ENCODE peak calls at places on chromosomes 3 and 15, in seven cellular contexts. One of them, this sample, is unnamed.

GRCh38 chr3:11641683-11642407 is 1.9 kb downstream of the VGLL4 start:
- DNase-seq in mesenteric fat pad: no peak
- DNase-seq in hypothalamus: no peak
- DNase-seq in WERI-Rb-1: no peak
- DNase-seq in HTR-8/SVneo: peak
- DNase-seq in stimulated activated CD4-positive, alpha-beta T cell treated with anti-CD3 and anti-CD28 coated beads, Interleukin-12 subunit alpha, Interleukin-12 subunit beta, amount 100 ng/mL, for 48 hours: no peak
- DNase-seq in EL: peak
- DNase-seq in this sample: no peak

GRCh38 chr15:52011711-52012144 is 7.3 kb upstream of the MAPK6 start:
- DNase-seq in mesenteric fat pad: no peak
- DNase-seq in hypothalamus: no peak
- DNase-seq in WERI-Rb-1: no peak
- DNase-seq in HTR-8/SVneo: no peak
- DNase-seq in stimulated activated CD4-positive, alpha-beta T cell treated with anti-CD3 and anti-CD28 coated beads, Interleukin-12 subunit alpha, Interleukin-12 subunit beta, amount 100 ng/mL, for 48 hours: no peak
- DNase-seq in EL: no peak
- DNase-seq in this sample: no peak

GRCh38 chr3:45915518-45916231 is 27.6 kb upstream of the CXCR6 start:
- DNase-seq in mesenteric fat pad: peak
- DNase-seq in hypothalamus: no peak
- DNase-seq in WERI-Rb-1: no peak
- DNase-seq in HTR-8/SVneo: peak
- DNase-seq in stimulated activated CD4-positive, alpha-beta T cell treated with anti-CD3 and anti-CD28 coated beads, Interleukin-12 subunit alpha, Interleukin-12 subunit beta, amount 100 ng/mL, for 48 hours: peak
- DNase-seq in EL: peak
- DNase-seq in this sample: peak

GRCh38 chr3:156664285-156665178 is 9.9 kb upstream of the TIPARP start:
- DNase-seq in mesenteric fat pad: no peak
- DNase-seq in hypothalamus: no peak
- DNase-seq in WERI-Rb-1: no peak
- DNase-seq in HTR-8/SVneo: no peak
- DNase-seq in stimulated activated CD4-positive, alpha-beta T cell treated with anti-CD3 and anti-CD28 coated beads, Interleukin-12 subunit alpha, Interleukin-12 subunit beta, amount 100 ng/mL, for 48 hours: no peak
- DNase-seq in EL: no peak
- DNase-seq in this sample: no peak

GRCh38 chr15:60373327-60373726 is 24.5 kb downstream of the ANXA2 start:
- DNase-seq in mesenteric fat pad: no peak
- DNase-seq in hypothalamus: no peak
- DNase-seq in WERI-Rb-1: no peak
- DNase-seq in HTR-8/SVneo: no peak
- DNase-seq in stimulated activated CD4-positive, alpha-beta T cell treated with anti-CD3 and anti-CD28 coated beads, Interleukin-12 subunit alpha, Interleukin-12 subunit beta, amount 100 ng/mL, for 48 hours: no peak
- DNase-seq in EL: no peak
- DNase-seq in this sample: no peak

GRCh38 chr3:71226565-71227281 is 356.8 kb downstream of the FOXP1 start:
- DNase-seq in mesenteric fat pad: no peak
- DNase-seq in hypothalamus: no peak
- DNase-seq in WERI-Rb-1: no peak
- DNase-seq in HTR-8/SVneo: no peak
- DNase-seq in stimulated activated CD4-positive, alpha-beta T cell treated with anti-CD3 and anti-CD28 coated beads, Interleukin-12 subunit alpha, Interleukin-12 subunit beta, amount 100 ng/mL, for 48 hours: peak
- DNase-seq in EL: peak
- DNase-seq in this sample: no peak

GRCh38 chr15:81108427-81108826 is 25.6 kb upstream of the CFAP161 start:
- DNase-seq in mesenteric fat pad: no peak
- DNase-seq in hypothalamus: no peak
- DNase-seq in WERI-Rb-1: peak
- DNase-seq in HTR-8/SVneo: no peak
- DNase-seq in stimulated activated CD4-positive, alpha-beta T cell treated with anti-CD3 and anti-CD28 coated beads, Interleukin-12 subunit alpha, Interleukin-12 subunit beta, amount 100 ng/mL, for 48 hours: no peak
- DNase-seq in EL: no peak
- DNase-seq in this sample: no peak

GRCh38 chr3:29144807-29145206 is 136.1 kb upstream of the RBMS3 start:
- DNase-seq in mesenteric fat pad: no peak
- DNase-seq in hypothalamus: no peak
- DNase-seq in WERI-Rb-1: peak
- DNase-seq in HTR-8/SVneo: no peak
- DNase-seq in stimulated activated CD4-positive, alpha-beta T cell treated with anti-CD3 and anti-CD28 coated beads, Interleukin-12 subunit alpha, Interleukin-12 subunit beta, amount 100 ng/mL, for 48 hours: no peak
- DNase-seq in EL: peak
- DNase-seq in this sample: no peak

GRCh38 chr3:123724306-123724705 is 139.5 kb upstream of the HACD2 start:
- DNase-seq in mesenteric fat pad: no peak
- DNase-seq in hypothalamus: no peak
- DNase-seq in WERI-Rb-1: no peak
- DNase-seq in HTR-8/SVneo: no peak
- DNase-seq in stimulated activated CD4-positive, alpha-beta T cell treated with anti-CD3 and anti-CD28 coated beads, Interleukin-12 subunit alpha, Interleukin-12 subunit beta, amount 100 ng/mL, for 48 hours: no peak
- DNase-seq in EL: peak
- DNase-seq in this sample: no peak

GRCh38 chr15:87713405-87713995 is 543.0 kb downstream of the NTRK3 start:
- DNase-seq in mesenteric fat pad: no peak
- DNase-seq in hypothalamus: no peak
- DNase-seq in WERI-Rb-1: no peak
- DNase-seq in HTR-8/SVneo: no peak
- DNase-seq in stimulated activated CD4-positive, alpha-beta T cell treated with anti-CD3 and anti-CD28 coated beads, Interleukin-12 subunit alpha, Interleukin-12 subunit beta, amount 100 ng/mL, for 48 hours: no peak
- DNase-seq in EL: no peak
- DNase-seq in this sample: no peak

GRCh38 chr15:63023351-63023945 is 19.1 kb upstream of the TPM1 start:
- DNase-seq in mesenteric fat pad: no peak
- DNase-seq in hypothalamus: no peak
- DNase-seq in WERI-Rb-1: no peak
- DNase-seq in HTR-8/SVneo: no peak
- DNase-seq in stimulated activated CD4-positive, alpha-beta T cell treated with anti-CD3 and anti-CD28 coated beads, Interleukin-12 subunit alpha, Interleukin-12 subunit beta, amount 100 ng/mL, for 48 hours: no peak
- DNase-seq in EL: peak
- DNase-seq in this sample: no peak

GRCh38 chr3:42979044-42979962 is at the start of gene GASK1A:
- DNase-seq in mesenteric fat pad: no peak
- DNase-seq in hypothalamus: peak
- DNase-seq in WERI-Rb-1: peak
- DNase-seq in HTR-8/SVneo: peak
- DNase-seq in stimulated activated CD4-positive, alpha-beta T cell treated with anti-CD3 and anti-CD28 coated beads, Interleukin-12 subunit alpha, Interleukin-12 subunit beta, amount 100 ng/mL, for 48 hours: peak
- DNase-seq in EL: peak
- DNase-seq in this sample: peak